ENCODE peak calls at places on chromosomes 4 and X, in ten cellular contexts. P is Karpas-422, H is H9, X is fibroblast of lung, Y is amniotic stem cell, O is head of caudate nucleus, M is NCI-H524, L is SW 1271, J is pancreas, F is AG08395. S is an unnamed sample.

GRCh38 chr4:95267081-95267480 is 281.7 kb downstream of the UNC5C start:
- DNase-seq in M (no peak), X (peak; percentile 4), F (no peak), L (no peak), Y (peak; percentile 16), O (no peak), P (no peak), J (no peak), H (no peak), S (no peak)

GRCh38 chr4:66539745-66540144 is 869.5 kb upstream of the EPHA5 start:
- DNase-seq in Y (no peak), P (no peak), L (no peak), J (no peak), O (no peak), X (no peak), H (no peak), F (no peak), M (no peak), S (no peak)

GRCh38 chr4:83125738-83126141 is 11.2 kb upstream of the PLAC8 start:
- DNase-seq in O (no peak), X (no peak), H (no peak), L (no peak), M (no peak), P (no peak), J (no peak), F (no peak), Y (no peak), S (no peak)

GRCh38 chr4:33160126-33160525 is 2440.0 kb downstream of the PCDH7 start:
- DNase-seq in L (peak; percentile 2), H (no peak), M (peak; percentile 51), Y (peak; percentile 55), F (peak; percentile 23), X (peak; percentile 65), J (no peak), P (peak; percentile 50), O (no peak), S (no peak)

GRCh38 chr4:22031423-22031822 is 82.9 kb upstream of the KCNIP4 start:
- DNase-seq in Y (no peak), J (no peak), P (no peak), L (no peak), O (no peak), F (no peak), M (no peak), X (no peak), H (no peak), S (no peak)

GRCh38 chr4:108889696-108890475 is 127.0 kb upstream of the ETNPPL start:
- DNase-seq in M (no peak), P (no peak), L (no peak), Y (no peak), H (no peak), O (no peak), X (no peak), J (no peak), F (no peak), S (no peak)

GRCh38 chr4:80471701-80472100 is 136.2 kb downstream of the CFAP299 start:
- DNase-seq in H (peak; percentile 66), Y (no peak), O (no peak), P (no peak), L (no peak), J (peak; percentile 52), F (no peak), X (peak; percentile 47), M (no peak), S (peak; percentile 77)

GRCh38 chrX:38636949-38637819 is 75.8 kb downstream of the TSPAN7 start:
- DNase-seq in J (no peak), L (no peak), F (no peak), P (no peak), O (peak; percentile 7), Y (no peak), M (peak; percentile 37), H (no peak), X (no peak), S (no peak)

GRCh38 chrX:153064061-153064460 is 7.8 kb downstream of the PNMA3 start:
- DNase-seq in X (no peak), Y (no peak), H (no peak), P (no peak), F (no peak), O (no peak), L (no peak), M (no peak), J (no peak), S (no peak)

GRCh38 chr4:38523524-38524448 is 140.2 kb upstream of the KLF3 start:
- DNase-seq in J (no peak), X (no peak), L (no peak), H (no peak), O (no peak), F (no peak), Y (no peak), M (no peak), P (no peak), S (no peak)

GRCh38 chr4:153022233-153022632 is 86.1 kb downstream of the FHDC1 start:
- DNase-seq in M (no peak), Y (no peak), F (no peak), J (no peak), X (no peak), O (no peak), P (no peak), H (no peak), L (no peak), S (no peak)

S was measured in NCI-H774.